ENCODE peak calls at places on chromosome 18, in nine cellular contexts. One of them, this sample, is unnamed.

GRCh38 chr18:54323970-54324369 is 33.7 kb downstream of the STARD6 start:
- DNase-seq in transverse colon: no peak
- DNase-seq in osteocyte: no peak
- DNase-seq in psoas muscle: no peak
- DNase-seq in epithelial cell of esophagus: no peak
- DNase-seq in fibroblast of mammary gland: no peak
- DNase-seq in stomach: no peak
- DNase-seq in cardiac muscle cell: no peak
- DNase-seq in progenitor cell of endocrine pancreas: no peak
- DNase-seq in this sample: no peak

GRCh38 chr18:79405781-79406575 is 10.2 kb downstream of the NFATC1 start:
- DNase-seq in osteocyte: no peak
- DNase-seq in transverse colon: peak
- DNase-seq in stomach: peak
- DNase-seq in psoas muscle: no peak
- DNase-seq in progenitor cell of endocrine pancreas: no peak
- DNase-seq in epithelial cell of esophagus: no peak
- DNase-seq in fibroblast of mammary gland: no peak
- DNase-seq in cardiac muscle cell: no peak
- DNase-seq in this sample: no peak

GRCh38 chr18:66043009-66043408 is 292.2 kb downstream of the CDH7 start:
- DNase-seq in osteocyte: no peak
- DNase-seq in cardiac muscle cell: no peak
- DNase-seq in progenitor cell of endocrine pancreas: no peak
- DNase-seq in fibroblast of mammary gland: no peak
- DNase-seq in psoas muscle: no peak
- DNase-seq in stomach: no peak
- DNase-seq in epithelial cell of esophagus: no peak
- DNase-seq in transverse colon: no peak
- DNase-seq in this sample: no peak

GRCh38 chr18:31686572-31686971 is 2.2 kb upstream of the B4GALT6 start:
- DNase-seq in progenitor cell of endocrine pancreas: no peak
- DNase-seq in osteocyte: no peak
- DNase-seq in epithelial cell of esophagus: no peak
- DNase-seq in stomach: no peak
- DNase-seq in fibroblast of mammary gland: no peak
- DNase-seq in psoas muscle: no peak
- DNase-seq in cardiac muscle cell: no peak
- DNase-seq in transverse colon: no peak
- DNase-seq in this sample: no peak

GRCh38 chr18:76765649-76766048 is 56.7 kb upstream of the ZNF236 start:
- DNase-seq in progenitor cell of endocrine pancreas: no peak
- DNase-seq in epithelial cell of esophagus: peak
- DNase-seq in psoas muscle: no peak
- DNase-seq in fibroblast of mammary gland: peak
- DNase-seq in stomach: no peak
- DNase-seq in osteocyte: no peak
- DNase-seq in cardiac muscle cell: no peak
- DNase-seq in transverse colon: no peak
- DNase-seq in this sample: no peak

GRCh38 chr18:77622009-77622692 is 372.5 kb downstream of the GALR1 start:
- DNase-seq in fibroblast of mammary gland: peak
- DNase-seq in transverse colon: no peak
- DNase-seq in psoas muscle: no peak
- DNase-seq in epithelial cell of esophagus: no peak
- DNase-seq in stomach: no peak
- DNase-seq in progenitor cell of endocrine pancreas: no peak
- DNase-seq in cardiac muscle cell: no peak
- DNase-seq in osteocyte: no peak
- DNase-seq in this sample: no peak

GRCh38 chr18:23238152-23238531 is 102.9 kb downstream of the CABLES1 start:
- DNase-seq in psoas muscle: no peak
- DNase-seq in cardiac muscle cell: peak
- DNase-seq in osteocyte: no peak
- DNase-seq in transverse colon: peak
- DNase-seq in progenitor cell of endocrine pancreas: no peak
- DNase-seq in epithelial cell of esophagus: no peak
- DNase-seq in fibroblast of mammary gland: peak
- DNase-seq in stomach: peak
- DNase-seq in this sample: no peak

GRCh38 chr18:42446195-42446594 is 491.2 kb downstream of the PIK3C3 start:
- DNase-seq in fibroblast of mammary gland: peak
- DNase-seq in stomach: no peak
- DNase-seq in osteocyte: no peak
- DNase-seq in progenitor cell of endocrine pancreas: no peak
- DNase-seq in cardiac muscle cell: peak
- DNase-seq in psoas muscle: no peak
- DNase-seq in epithelial cell of esophagus: no peak
- DNase-seq in transverse colon: no peak
- DNase-seq in this sample: no peak

GRCh38 chr18:52077251-52077983 is 262.6 kb upstream of the DCC start:
- DNase-seq in fibroblast of mammary gland: no peak
- DNase-seq in stomach: no peak
- DNase-seq in progenitor cell of endocrine pancreas: no peak
- DNase-seq in osteocyte: no peak
- DNase-seq in transverse colon: no peak
- DNase-seq in cardiac muscle cell: no peak
- DNase-seq in psoas muscle: no peak
- DNase-seq in epithelial cell of esophagus: peak
- DNase-seq in this sample: no peak

GRCh38 chr18:43846302-43846701 is 569.0 kb upstream of the SYT4 start:
- DNase-seq in psoas muscle: no peak
- DNase-seq in stomach: no peak
- DNase-seq in osteocyte: no peak
- DNase-seq in progenitor cell of endocrine pancreas: no peak
- DNase-seq in transverse colon: no peak
- DNase-seq in epithelial cell of esophagus: no peak
- DNase-seq in cardiac muscle cell: no peak
- DNase-seq in fibroblast of mammary gland: peak
- DNase-seq in this sample: no peak

GRCh38 chr18:24763765-24764548 is 303.5 kb downstream of the HRH4 start:
- DNase-seq in psoas muscle: peak
- DNase-seq in fibroblast of mammary gland: peak
- DNase-seq in cardiac muscle cell: peak
- DNase-seq in progenitor cell of endocrine pancreas: no peak
- DNase-seq in transverse colon: no peak
- DNase-seq in stomach: no peak
- DNase-seq in osteocyte: no peak
- DNase-seq in epithelial cell of esophagus: peak
- DNase-seq in this sample: no peak

GRCh38 chr18:13418013-13418710 is 199.6 kb downstream of the LDLRAD4 start:
- DNase-seq in fibroblast of mammary gland: no peak
- DNase-seq in epithelial cell of esophagus: no peak
- DNase-seq in psoas muscle: no peak
- DNase-seq in cardiac muscle cell: no peak
- DNase-seq in osteocyte: no peak
- DNase-seq in stomach: no peak
- DNase-seq in transverse colon: peak
- DNase-seq in progenitor cell of endocrine pancreas: no peak
- DNase-seq in this sample: no peak

GRCh38 chr18:78242307-78242643 is 737.3 kb upstream of the SALL3 start:
- DNase-seq in stomach: no peak
- DNase-seq in progenitor cell of endocrine pancreas: no peak
- DNase-seq in epithelial cell of esophagus: peak
- DNase-seq in transverse colon: peak
- DNase-seq in cardiac muscle cell: peak
- DNase-seq in psoas muscle: no peak
- DNase-seq in osteocyte: no peak
- DNase-seq in fibroblast of mammary gland: no peak
- DNase-seq in this sample: no peak

DNA sequence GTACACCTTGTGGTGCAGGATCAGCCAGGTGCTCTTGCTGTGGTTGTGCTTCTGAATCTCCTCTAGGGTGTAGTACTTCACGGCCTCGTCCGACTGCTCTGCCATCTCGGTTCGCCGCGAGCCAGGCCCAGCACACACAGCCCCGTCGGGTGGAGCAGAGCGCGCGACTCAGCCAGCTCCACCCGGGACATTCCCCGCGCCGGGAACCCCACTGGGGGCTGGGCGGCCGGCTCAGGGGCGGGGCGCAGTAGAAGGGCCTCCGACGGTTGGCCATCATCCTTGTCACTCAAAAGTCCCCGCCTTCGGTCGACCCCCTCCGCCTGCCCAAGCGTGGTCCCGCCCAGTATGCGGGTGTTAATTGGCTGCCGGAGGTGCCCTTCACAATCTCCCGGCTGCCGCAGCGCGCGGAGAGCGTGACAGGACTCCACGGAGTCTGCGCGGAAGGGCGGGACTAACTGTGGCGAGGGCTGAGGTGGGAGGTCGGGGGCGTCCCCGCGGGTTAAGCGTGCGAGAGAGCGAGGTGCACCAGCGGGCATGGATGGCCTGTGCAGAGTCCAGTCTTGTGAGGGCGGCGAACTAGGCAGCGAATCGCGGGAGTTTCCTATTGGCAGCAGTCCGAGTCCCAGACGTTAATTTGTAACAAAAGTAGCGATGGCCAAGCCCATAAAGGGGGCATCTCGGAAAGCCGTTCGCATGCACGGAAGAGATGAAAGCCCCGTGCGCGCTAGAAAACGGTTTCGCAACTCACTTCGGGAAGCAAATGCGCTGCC is at the start of gene CYB5A:
- DNase-seq in cardiac muscle cell: peak
- DNase-seq in stomach: peak
- DNase-seq in epithelial cell of esophagus: peak
- DNase-seq in progenitor cell of endocrine pancreas: peak
- DNase-seq in fibroblast of mammary gland: peak
- DNase-seq in transverse colon: peak
- DNase-seq in osteocyte: peak
- DNase-seq in psoas muscle: peak
- DNase-seq in this sample: peak
- TF ChIP-seq CTCF in cardiac muscle cell: peak
- TF ChIP-seq CTCF in stomach: no peak
- TF ChIP-seq CTCF in epithelial cell of esophagus: no peak
- TF ChIP-seq CTCF in progenitor cell of endocrine pancreas: peak
- TF ChIP-seq CTCF in fibroblast of mammary gland: peak
- TF ChIP-seq CTCF in transverse colon: peak
- TF ChIP-seq CTCF in osteocyte: peak
- TF ChIP-seq CTCF in psoas muscle: no peak
- TF ChIP-seq CTCF in this sample: peak

DNA sequence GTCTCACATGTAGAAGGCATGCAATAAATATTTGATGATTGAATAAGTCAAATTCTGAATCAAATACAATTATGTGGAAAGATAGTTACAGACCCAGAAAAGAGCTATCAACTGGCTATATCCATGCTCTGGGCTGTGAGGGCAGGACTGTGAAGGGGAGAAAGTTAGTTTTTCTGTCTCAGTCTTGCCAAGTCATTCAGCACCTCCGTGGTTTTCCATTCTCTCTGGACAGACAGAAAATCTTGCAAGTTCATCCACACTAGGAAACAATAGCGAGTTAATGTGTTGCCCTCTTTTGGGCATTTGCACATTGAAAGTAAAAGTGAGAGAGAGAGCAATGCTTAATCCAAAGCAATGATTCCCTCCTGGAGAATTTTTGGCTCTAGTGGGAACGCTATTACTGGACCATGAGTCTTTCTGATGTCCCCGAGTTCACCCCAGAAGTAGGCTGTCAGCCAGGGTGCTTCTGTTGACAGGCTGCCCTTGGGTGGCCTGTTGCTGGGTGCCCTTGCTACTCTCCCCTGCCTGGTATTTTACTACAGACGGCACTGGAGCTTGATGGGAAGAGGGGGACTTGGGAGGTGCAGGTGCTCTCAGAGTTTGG is 238.3 kb downstream of the LOXHD1 start:
- DNase-seq in cardiac muscle cell: no peak
- DNase-seq in fibroblast of mammary gland: no peak
- DNase-seq in osteocyte: no peak
- DNase-seq in psoas muscle: peak
- DNase-seq in transverse colon: no peak
- DNase-seq in stomach: no peak
- DNase-seq in progenitor cell of endocrine pancreas: no peak
- DNase-seq in epithelial cell of esophagus: no peak
- DNase-seq in this sample: no peak
- TF ChIP-seq CTCF in cardiac muscle cell: no peak
- TF ChIP-seq CTCF in fibroblast of mammary gland: no peak
- TF ChIP-seq CTCF in osteocyte: no peak
- TF ChIP-seq CTCF in psoas muscle: peak
- TF ChIP-seq CTCF in transverse colon: no peak
- TF ChIP-seq CTCF in stomach: no peak
- TF ChIP-seq CTCF in progenitor cell of endocrine pancreas: no peak
- TF ChIP-seq CTCF in epithelial cell of esophagus: no peak
- TF ChIP-seq CTCF in this sample: no peak

DNA sequence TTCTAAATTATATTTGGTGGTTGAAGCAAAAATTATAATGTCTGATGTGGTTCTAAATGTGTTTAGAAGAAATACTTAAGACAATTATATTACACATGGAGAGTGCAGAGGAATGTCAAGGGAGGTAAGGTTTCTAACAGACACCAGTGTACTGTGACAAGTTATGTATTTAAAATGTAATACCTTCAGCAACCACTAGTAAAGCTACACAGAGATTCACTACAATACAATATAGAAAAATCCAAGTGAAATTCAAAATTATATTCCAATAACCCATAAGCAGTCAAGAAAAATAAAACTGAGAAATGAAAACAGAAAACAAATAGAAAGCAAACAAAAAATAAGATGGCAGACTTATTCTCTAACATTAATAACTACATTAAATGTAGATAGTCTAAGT is 249.5 kb upstream of the KLHL14 start:
- DNase-seq in transverse colon: no peak
- DNase-seq in progenitor cell of endocrine pancreas: no peak
- DNase-seq in psoas muscle: no peak
- DNase-seq in epithelial cell of esophagus: no peak
- DNase-seq in osteocyte: no peak
- DNase-seq in stomach: no peak
- DNase-seq in fibroblast of mammary gland: no peak
- DNase-seq in cardiac muscle cell: no peak
- DNase-seq in this sample: no peak
- TF ChIP-seq CTCF in transverse colon: peak
- TF ChIP-seq CTCF in progenitor cell of endocrine pancreas: peak
- TF ChIP-seq CTCF in psoas muscle: no peak
- TF ChIP-seq CTCF in epithelial cell of esophagus: no peak
- TF ChIP-seq CTCF in osteocyte: no peak
- TF ChIP-seq CTCF in stomach: peak
- TF ChIP-seq CTCF in fibroblast of mammary gland: peak
- TF ChIP-seq CTCF in cardiac muscle cell: no peak
- TF ChIP-seq CTCF in this sample: peak

GRCh38 chr18:62288669-62289016 is 36.5 kb upstream of the TNFRSF11A start:
- DNase-seq in epithelial cell of esophagus: no peak
- DNase-seq in progenitor cell of endocrine pancreas: no peak
- DNase-seq in osteocyte: no peak
- DNase-seq in psoas muscle: no peak
- DNase-seq in fibroblast of mammary gland: no peak
- DNase-seq in transverse colon: no peak
- DNase-seq in cardiac muscle cell: no peak
- DNase-seq in stomach: no peak
- DNase-seq in this sample: no peak

GRCh38 chr18:62289047-62289446 is 36.1 kb upstream of the TNFRSF11A start:
- DNase-seq in progenitor cell of endocrine pancreas: no peak
- DNase-seq in epithelial cell of esophagus: no peak
- DNase-seq in psoas muscle: no peak
- DNase-seq in transverse colon: no peak
- DNase-seq in stomach: no peak
- DNase-seq in osteocyte: no peak
- DNase-seq in fibroblast of mammary gland: peak
- DNase-seq in cardiac muscle cell: no peak
- DNase-seq in this sample: no peak

DNA sequence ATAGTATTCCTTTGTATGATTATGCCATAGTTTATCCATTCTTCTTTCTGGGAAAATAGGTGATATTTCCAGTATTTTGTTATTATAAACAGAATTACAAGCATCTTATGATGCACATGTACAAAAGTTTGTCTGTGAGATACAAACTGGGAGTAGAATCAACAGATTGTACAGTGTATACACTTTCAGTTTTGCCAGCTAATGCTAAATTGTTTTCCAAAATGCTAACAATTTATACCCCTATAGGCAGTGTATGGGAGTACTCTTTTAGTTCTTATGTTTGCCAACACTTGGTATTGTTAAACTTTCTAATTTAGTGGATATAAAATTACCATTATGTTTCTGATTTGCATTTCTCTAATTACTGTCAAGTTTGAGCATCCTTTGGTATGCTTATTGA is 31.0 kb upstream of the TNFRSF11A start:
- DNase-seq in transverse colon: no peak
- DNase-seq in psoas muscle: no peak
- DNase-seq in epithelial cell of esophagus: no peak
- DNase-seq in stomach: no peak
- DNase-seq in fibroblast of mammary gland: no peak
- DNase-seq in osteocyte: no peak
- DNase-seq in cardiac muscle cell: no peak
- DNase-seq in progenitor cell of endocrine pancreas: no peak
- DNase-seq in this sample: no peak
- TF ChIP-seq CTCF in transverse colon: no peak
- TF ChIP-seq CTCF in psoas muscle: no peak
- TF ChIP-seq CTCF in epithelial cell of esophagus: no peak
- TF ChIP-seq CTCF in stomach: no peak
- TF ChIP-seq CTCF in fibroblast of mammary gland: no peak
- TF ChIP-seq CTCF in osteocyte: no peak
- TF ChIP-seq CTCF in cardiac muscle cell: no peak
- TF ChIP-seq CTCF in progenitor cell of endocrine pancreas: no peak
- TF ChIP-seq CTCF in this sample: peak

This sample was measured in neural crest cell.